ENCODE peak calls at places on chromosome 19, in nine cellular contexts. Z is putamen; Y is NCI-H1694; C is WTC11; G is myocyte; P is activated CD8-positive, alpha-beta T cell treated with anti-CD3 and anti-CD28 coated beads for 36 hours; V is stimulated activated naive B cell treated with anti-CD40 and anti-IgM and Interleukin-4, amounts not matched to agents 10 μg/mL and 1 μg/mL and 100 μg/mL, for 72 hours; M is heart right ventricle; B is lower leg skin. T is an unnamed sample.

GRCh38 chr19:35533822-35534521 is 716 bp downstream of the GAPDHS start:
- DNase-seq in Z (no peak), Y (no peak), C (peak), G (no peak), P (peak), V (no peak), M (peak), B (no peak), T (peak)

GRCh38 chr19:16001481-16002312 is 52.9 kb downstream of the OR10H4 start:
- DNase-seq in Z (no peak), Y (no peak), C (no peak), G (peak), P (peak), V (peak), M (no peak), B (no peak), T (peak)

GRCh38 chr19:6509118-6509971 is 7.2 kb upstream of the TUBB4A start:
- DNase-seq in Z (peak), Y (no peak), C (no peak), G (no peak), P (no peak), V (no peak), M (no peak), B (peak), T (no peak)

GRCh38 chr19:3520166-3521103 is 14.3 kb downstream of the FZR1 start:
- DNase-seq in Z (no peak), Y (no peak), C (peak), G (peak), P (no peak), V (no peak), M (no peak), B (no peak), T (no peak)

GRCh38 chr19:8567522-8568172 is 9.6 kb downstream of the MYO1F start:
- DNase-seq in Z (no peak), Y (no peak), C (no peak), G (no peak), P (no peak), V (no peak), M (peak), B (no peak), T (no peak)

GRCh38 chr19:34124828-34125227 is 47.5 kb upstream of the LSM14A start:
- DNase-seq in Z (no peak), Y (no peak), C (no peak), G (no peak), P (no peak), V (no peak), M (no peak), B (peak), T (peak)

GRCh38 chr19:571127-571974 is 1.0 kb upstream of the BSG start:
- DNase-seq in Z (no peak), Y (no peak), C (peak), G (no peak), P (peak), V (no peak), M (no peak), B (no peak), T (peak)

GRCh38 chr19:41263042-41263849 is 926 bp upstream of the HNRNPUL1 start:
- DNase-seq in Z (no peak), Y (peak), C (peak), G (peak), P (peak), V (peak), M (peak), B (peak), T (peak)

GRCh38 chr19:15154002-15154612 is 46.7 kb downstream of the NOTCH3 start:
- DNase-seq in Z (no peak), Y (peak), C (peak), G (peak), P (peak), V (no peak), M (no peak), B (no peak), T (peak)

GRCh38 chr19:2033825-2034159 is 17.3 kb downstream of the MKNK2 start:
- DNase-seq in Z (no peak), Y (no peak), C (no peak), G (no peak), P (no peak), V (no peak), M (no peak), B (no peak), T (no peak)

GRCh38 chr19:12800873-12801465 is 631 bp downstream of the PRDX2 start:
- DNase-seq in Z (no peak), Y (no peak), C (peak), G (no peak), P (peak), V (no peak), M (peak), B (peak), T (peak)

GRCh38 chr19:46977548-46977947 is 42.1 kb upstream of the NPAS1 start:
- DNase-seq in Z (no peak), Y (no peak), C (no peak), G (no peak), P (no peak), V (no peak), M (no peak), B (no peak), T (no peak)

GRCh38 chr19:10538204-10538603 is 5.5 kb upstream of the ATG4D start:
- DNase-seq in Z (no peak), Y (no peak), C (no peak), G (no peak), P (no peak), V (no peak), M (no peak), B (no peak), T (no peak)

T was measured in activated effector memory CD4-positive, alpha-beta T cell treated with anti-CD3 and anti-CD28 coated beads, Interleukin-2, amount 50 U/mL, for 16 hours.